ENCODE peak calls at places on chromosomes 5 and 9, in five cellular contexts. F, Z, E, Q and U are unnamed samples.

GRCh38 chr5:179367491-179367890 is 22.2 kb upstream of the ADAMTS2 start:
- DNase-seq in F (no peak), Z (no peak), E (no peak), Q (no peak), U (no peak)

GRCh38 chr5:103373576-103374472 is 115.3 kb downstream of the MACIR start:
- DNase-seq in F (no peak), Z (no peak), E (no peak), Q (no peak), U (no peak)

GRCh38 chr5:151703780-151704179 is 17.1 kb upstream of the SPARC start:
- DNase-seq in F (no peak), Z (no peak), E (no peak), Q (no peak), U (no peak)

GRCh38 chr5:168114444-168115017 is 176.9 kb upstream of the WWC1 start:
- DNase-seq in F (peak; percentile 63), Z (no peak), E (peak; percentile 17), Q (peak; percentile 32), U (peak; percentile 70)

GRCh38 chr9:92147030-92147853 is 32.0 kb upstream of the SPTLC1 start:
- DNase-seq in F (peak; percentile 91), Z (no peak), E (no peak), Q (no peak), U (peak; percentile 82)

GRCh38 chr5:18321516-18321915 is 687.3 kb downstream of the TAF11L14 start:
- DNase-seq in F (no peak), Z (no peak), E (no peak), Q (no peak), U (no peak)

GRCh38 chr5:178278358-178279023 is 45.9 kb upstream of the PHYKPL start:
- DNase-seq in F (no peak), Z (no peak), E (no peak), Q (no peak), U (no peak)

GRCh38 chr5:147417133-147417813 is 92.6 kb downstream of the DPYSL3 start:
- DNase-seq in F (peak; percentile 93), Z (no peak), E (no peak), Q (no peak), U (peak; percentile 51)

GRCh38 chr9:124285903-124286291 is 28.1 kb downstream of the NEK6 start:
- DNase-seq in F (peak; percentile 98), Z (no peak), E (no peak), Q (peak; percentile 23), U (peak; percentile 92)

GRCh38 chr9:5459289-5459829 is 9.0 kb downstream of the CD274 start:
- DNase-seq in F (peak; percentile 42), Z (no peak), E (no peak), Q (no peak), U (no peak)